ENCODE peak calls at places on chromosome 2, in eight cellular contexts. A, Q, N, B, U, J, G and V are unnamed samples.

GRCh38 chr2:12340164-12340563 is 376.6 kb upstream of the TRIB2 start:
- DNase-seq in A (no peak), Q (no peak), N (no peak), B (no peak), U (no peak), J (no peak), G (no peak), V (no peak)

GRCh38 chr2:222878877-222879601 is 18.2 kb downstream of the ACSL3 start:
- DNase-seq in A (no peak), Q (no peak), N (no peak), B (no peak), U (no peak), J (no peak), G (peak), V (no peak)

GRCh38 chr2:46984642-46985476 is 69.3 kb upstream of the MCFD2 start:
- DNase-seq in A (peak), Q (peak), N (peak), B (no peak), U (peak), J (no peak), G (peak), V (no peak)

GRCh38 chr2:178142274-178143065 is 30.2 kb downstream of the RBM45 start:
- DNase-seq in A (no peak), Q (no peak), N (no peak), B (no peak), U (no peak), J (no peak), G (no peak), V (no peak)

GRCh38 chr2:95292623-95293260 is 4.4 kb upstream of the KCNIP3 start:
- DNase-seq in A (no peak), Q (no peak), N (no peak), B (no peak), U (no peak), J (no peak), G (no peak), V (no peak)

GRCh38 chr2:179106342-179107178 is 56.6 kb upstream of the CCDC141 start:
- DNase-seq in A (no peak), Q (no peak), N (peak), B (no peak), U (peak), J (peak), G (peak), V (peak)

GRCh38 chr2:45612265-45612664 is 1.2 kb upstream of the SRBD1 start:
- DNase-seq in A (no peak), Q (no peak), N (no peak), B (no peak), U (no peak), J (no peak), G (no peak), V (no peak)

GRCh38 chr2:215843579-215843978 is 169.8 kb downstream of the MREG start:
- DNase-seq in A (no peak), Q (no peak), N (no peak), B (no peak), U (peak), J (no peak), G (no peak), V (no peak)

GRCh38 chr2:173231465-173231864 is 123.2 kb upstream of the CDCA7 start:
- DNase-seq in A (no peak), Q (no peak), N (no peak), B (no peak), U (no peak), J (no peak), G (no peak), V (no peak)

GRCh38 chr2:68714866-68715265 is 19.7 kb upstream of the ARHGAP25 start:
- DNase-seq in A (peak), Q (no peak), N (peak), B (no peak), U (peak), J (no peak), G (no peak), V (peak)

GRCh38 chr2:127704641-127705243 is 3.4 kb downstream of the SFT2D3 start:
- DNase-seq in A (no peak), Q (no peak), N (no peak), B (no peak), U (no peak), J (no peak), G (no peak), V (no peak)

GRCh38 chr2:233373316-233373715 is 19.0 kb downstream of the DGKD start:
- DNase-seq in A (no peak), Q (no peak), N (no peak), B (no peak), U (no peak), J (peak), G (no peak), V (no peak)

GRCh38 chr2:10091182-10091932 is 11.1 kb upstream of the CYS1 start:
- DNase-seq in A (peak), Q (no peak), N (no peak), B (no peak), U (no peak), J (no peak), G (no peak), V (peak)

GRCh38 chr2:127498386-127498785 is 27.9 kb downstream of the IWS1 start:
- DNase-seq in A (no peak), Q (no peak), N (no peak), B (no peak), U (no peak), J (no peak), G (no peak), V (no peak)

GRCh38 chr2:204313256-204313655 is 232.0 kb upstream of the PARD3B start:
- DNase-seq in A (no peak), Q (no peak), N (no peak), B (no peak), U (no peak), J (no peak), G (no peak), V (no peak)

GRCh38 chr2:125680809-125681208 is 975.1 kb upstream of the GYPC start:
- DNase-seq in A (no peak), Q (no peak), N (no peak), B (no peak), U (no peak), J (no peak), G (no peak), V (no peak)

GRCh38 chr2:175002547-175003274 is 2.5 kb downstream of the CHN1 start:
- DNase-seq in A (no peak), Q (no peak), N (no peak), B (no peak), U (no peak), J (no peak), G (no peak), V (no peak)

GRCh38 chr2:199470672-199471442 is 13.1 kb upstream of the SATB2 start:
- DNase-seq in A (peak), Q (no peak), N (no peak), B (no peak), U (no peak), J (no peak), G (no peak), V (no peak)

GRCh38 chr2:215931256-215931903 is 82.0 kb downstream of the MREG start:
- DNase-seq in A (peak), Q (peak), N (peak), B (no peak), U (peak), J (peak), G (peak), V (peak)

GRCh38 chr2:188974184-188974583 is at the start of gene COL3A1:
- DNase-seq in A (peak), Q (peak), N (peak), B (no peak), U (no peak), J (no peak), G (no peak), V (no peak)

GRCh38 chr2:43197568-43197896 is 28.9 kb downstream of the ZFP36L2 start:
- DNase-seq in A (no peak), Q (no peak), N (no peak), B (no peak), U (no peak), J (no peak), G (no peak), V (no peak)

GRCh38 chr2:74526649-74527230 is 709 bp upstream of the DQX1 start:
- DNase-seq in A (no peak), Q (no peak), N (no peak), B (no peak), U (no peak), J (no peak), G (no peak), V (no peak)

GRCh38 chr2:71613953-71614925 is 160.9 kb downstream of the DYSF start:
- DNase-seq in A (no peak), Q (no peak), N (peak), B (peak), U (no peak), J (no peak), G (no peak), V (peak)

GRCh38 chr2:88621432-88621831 is 5.8 kb downstream of the EIF2AK3 start:
- DNase-seq in A (no peak), Q (no peak), N (no peak), B (no peak), U (no peak), J (no peak), G (no peak), V (no peak)

GRCh38 chr2:172972005-172972619 is 103.5 kb upstream of the MAP3K20 start:
- DNase-seq in A (peak), Q (peak), N (no peak), B (no peak), U (no peak), J (peak), G (peak), V (peak)

GRCh38 chr2:158778243-158778642 is 16.9 kb upstream of the DAPL1 start:
- DNase-seq in A (no peak), Q (no peak), N (no peak), B (no peak), U (no peak), J (no peak), G (no peak), V (no peak)

GRCh38 chr2:208062113-208062512 is 36.8 kb upstream of the PLEKHM3 start:
- DNase-seq in A (no peak), Q (no peak), N (no peak), B (no peak), U (peak), J (no peak), G (no peak), V (no peak)

GRCh38 chr2:1512321-1513289 is 99.3 kb downstream of the TPO start:
- DNase-seq in A (no peak), Q (no peak), N (peak), B (peak), U (no peak), J (no peak), G (no peak), V (no peak)

GRCh38 chr2:12493031-12493513 is 223.7 kb upstream of the TRIB2 start:
- DNase-seq in A (no peak), Q (peak), N (no peak), B (no peak), U (no peak), J (no peak), G (no peak), V (no peak)

DNA sequence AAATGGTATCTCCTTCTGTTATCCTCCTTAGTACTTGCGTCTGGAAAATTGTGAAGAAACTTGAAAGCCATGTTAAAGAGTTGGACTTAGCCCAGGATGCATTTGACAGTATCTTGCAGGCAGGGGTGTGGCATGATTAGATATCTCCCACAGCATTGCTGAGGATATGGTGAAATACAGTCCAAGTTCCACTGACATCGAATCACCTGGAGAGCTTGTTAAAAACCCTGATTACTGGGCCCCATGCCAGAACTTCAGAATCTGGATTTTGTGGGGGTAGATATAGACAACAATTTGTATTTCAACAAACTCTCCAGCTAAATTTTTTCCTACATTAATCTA is 96.7 kb upstream of the PPP1CB start:
- DNase-seq in A (peak), Q (no peak), N (peak), B (no peak), U (no peak), J (no peak), G (no peak), V (no peak)
- H3K27ac ChIP-seq in A (peak), Q (no peak), N (peak), B (no peak), U (no peak), J (peak), G (no peak), V (peak)

GRCh38 chr2:168085801-168086361 is 161.5 kb downstream of the STK39 start:
- DNase-seq in A (no peak), Q (no peak), N (no peak), B (no peak), U (no peak), J (peak), G (no peak), V (no peak)
- TF ChIP-seq EP300 in A (no peak), Q (no peak), N (no peak), B (no peak), U (no peak), J (no peak), G (no peak), V (no peak)

GRCh38 chr2:62396880-62397279 is 109.1 kb downstream of the TMEM17 start:
- DNase-seq in A (no peak), Q (no peak), N (no peak), B (no peak), U (no peak), J (no peak), G (no peak), V (no peak)

GRCh38 chr2:62398295-62398855 is 107.6 kb downstream of the TMEM17 start:
- DNase-seq in A (no peak), Q (no peak), N (no peak), B (no peak), U (no peak), J (no peak), G (no peak), V (no peak)

GRCh38 chr2:62393293-62393692 is 112.7 kb downstream of the TMEM17 start:
- DNase-seq in A (no peak), Q (no peak), N (no peak), B (no peak), U (no peak), J (no peak), G (no peak), V (no peak)
- H3K27ac ChIP-seq in A (no peak), Q (no peak), N (no peak), B (no peak), U (no peak), J (no peak), G (no peak), V (no peak)

GRCh38 chr2:32945286-32945685 is 1.5 kb upstream of the LTBP1 start:
- DNase-seq in A (no peak), Q (no peak), N (no peak), B (no peak), U (no peak), J (no peak), G (no peak), V (no peak)
- TF ChIP-seq EP300 in A (no peak), Q (no peak), N (no peak), B (no peak), U (no peak), J (no peak), G (no peak), V (no peak)

GRCh38 chr2:72982781-72983499 is 65.6 kb downstream of the EMX1 start:
- DNase-seq in A (no peak), Q (no peak), N (no peak), B (no peak), U (no peak), J (no peak), G (no peak), V (no peak)

GRCh38 chr2:72985136-72985535 is 67.8 kb downstream of the EMX1 start:
- DNase-seq in A (no peak), Q (no peak), N (no peak), B (no peak), U (no peak), J (no peak), G (no peak), V (no peak)

GRCh38 chr2:72984172-72984671 is 66.9 kb downstream of the EMX1 start:
- DNase-seq in A (no peak), Q (peak), N (no peak), B (no peak), U (no peak), J (no peak), G (no peak), V (peak)

GRCh38 chr2:72982219-72982618 is 64.9 kb downstream of the EMX1 start:
- DNase-seq in A (no peak), Q (no peak), N (no peak), B (no peak), U (no peak), J (no peak), G (no peak), V (no peak)

DNA sequence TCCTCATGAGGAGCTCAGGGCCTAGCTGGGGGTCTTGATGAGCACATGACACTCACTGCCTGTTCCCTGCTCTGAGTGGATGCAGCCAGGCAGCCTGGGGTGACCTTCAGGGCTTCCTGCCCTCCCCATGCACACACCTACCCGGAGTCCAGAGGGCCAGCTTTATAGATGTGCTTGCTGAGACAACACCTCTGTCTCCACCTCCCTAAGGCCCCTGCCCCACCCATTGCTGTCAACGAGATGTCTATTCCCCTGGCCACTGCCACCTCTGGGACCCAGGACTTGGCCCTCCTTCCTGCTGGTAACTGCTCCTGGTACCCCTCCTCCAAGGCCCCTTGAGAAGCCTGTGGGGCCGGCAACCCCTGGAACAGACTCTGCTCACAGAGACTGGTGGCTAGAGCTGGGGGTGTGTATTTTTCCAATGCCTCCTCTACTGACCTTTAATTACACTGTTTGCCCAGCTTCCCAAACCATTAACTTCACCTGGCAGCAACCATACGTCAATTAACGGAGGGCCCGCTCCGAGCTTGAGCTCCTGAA is 66.3 kb downstream of the EMX1 start:
- DNase-seq in A (peak), Q (no peak), N (no peak), B (no peak), U (no peak), J (no peak), G (no peak), V (peak)
- H3K27ac ChIP-seq in A (no peak), Q (no peak), N (no peak), B (no peak), U (no peak), J (no peak), G (no peak), V (peak)

GRCh38 chr2:241248897-241249296 is 60.4 kb downstream of the ANO7 start:
- DNase-seq in A (no peak), Q (no peak), N (no peak), B (no peak), U (no peak), J (no peak), G (no peak), V (no peak)
- TF ChIP-seq EP300 in A (no peak), Q (no peak), N (no peak), B (no peak), U (no peak), J (no peak), G (no peak), V (no peak)

GRCh38 chr2:145854039-145854755 is 1334.3 kb upstream of the ZEB2 start:
- DNase-seq in A (no peak), Q (no peak), N (no peak), B (no peak), U (no peak), J (no peak), G (no peak), V (no peak)
- H3K27ac ChIP-seq in A (no peak), Q (no peak), N (no peak), B (no peak), U (no peak), J (no peak), G (no peak), V (no peak)

GRCh38 chr2:67572721-67573485 is 175.8 kb downstream of the ETAA1 start:
- DNase-seq in A (peak), Q (no peak), N (no peak), B (no peak), U (no peak), J (no peak), G (no peak), V (peak)
- TF ChIP-seq EP300 in A (no peak), Q (no peak), N (no peak), B (no peak), U (no peak), J (no peak), G (no peak), V (no peak)

DNA sequence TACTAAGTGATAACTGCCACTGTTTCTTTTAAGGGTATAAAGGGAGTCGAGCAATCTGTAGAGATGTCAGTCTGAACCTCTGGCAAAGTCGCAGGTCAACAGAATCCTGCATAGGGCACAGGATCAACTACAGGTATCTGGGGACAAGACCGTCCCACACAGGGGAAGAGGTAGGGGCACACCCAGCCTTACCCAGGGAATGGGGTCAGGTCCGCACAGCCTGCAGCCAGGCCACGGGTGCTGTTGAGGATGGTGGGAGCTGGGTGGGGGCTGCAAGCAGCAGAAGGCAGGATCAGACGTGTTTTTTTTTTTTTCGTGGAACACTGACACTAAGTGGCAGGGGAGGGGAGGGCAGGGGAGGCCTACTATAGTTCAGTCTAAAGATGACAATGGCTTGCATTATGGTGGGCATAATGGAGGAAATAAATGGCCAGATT is 41.9 kb downstream of the HDLBP start:
- DNase-seq in A (no peak), Q (no peak), N (no peak), B (no peak), U (no peak), J (peak), G (no peak), V (peak)
- H3K27ac ChIP-seq in A (peak), Q (no peak), N (peak), B (peak), U (peak), J (no peak), G (no peak), V (peak)